ENCODE peak calls at places on chromosomes 6 and 20, in six cellular contexts. One of them, this sample, is unnamed.

GRCh38 chr6:35679399-35679798 is 9.3 kb downstream of the FKBP5 start:
- DNase-seq in fibroblast of villous mesenchyme: no peak
- DNase-seq in AG04450: no peak
- DNase-seq in astrocyte: no peak
- DNase-seq in left ventricle myocardium inferior: no peak
- DNase-seq in astrocyte of the spinal cord: no peak
- DNase-seq in this sample: no peak

GRCh38 chr6:45049188-45049843 is 278.8 kb upstream of the RUNX2 start:
- DNase-seq in left ventricle myocardium inferior: no peak
- DNase-seq in AG04450: no peak
- DNase-seq in astrocyte of the spinal cord: no peak
- DNase-seq in fibroblast of villous mesenchyme: peak
- DNase-seq in astrocyte: no peak
- DNase-seq in this sample: peak

GRCh38 chr6:51959744-51960383 is 127.5 kb downstream of the PKHD1 start:
- DNase-seq in AG04450: peak
- DNase-seq in astrocyte: peak
- DNase-seq in astrocyte of the spinal cord: peak
- DNase-seq in left ventricle myocardium inferior: peak
- DNase-seq in fibroblast of villous mesenchyme: peak
- DNase-seq in this sample: peak

GRCh38 chr6:90758741-90759140 is 171.9 kb upstream of the MAP3K7 start:
- DNase-seq in AG04450: no peak
- DNase-seq in left ventricle myocardium inferior: no peak
- DNase-seq in astrocyte of the spinal cord: no peak
- DNase-seq in astrocyte: no peak
- DNase-seq in fibroblast of villous mesenchyme: no peak
- DNase-seq in this sample: no peak

GRCh38 chr6:139402935-139403386 is 28.5 kb upstream of the CITED2 start:
- DNase-seq in astrocyte: peak
- DNase-seq in fibroblast of villous mesenchyme: peak
- DNase-seq in astrocyte of the spinal cord: peak
- DNase-seq in AG04450: no peak
- DNase-seq in left ventricle myocardium inferior: no peak
- DNase-seq in this sample: peak

GRCh38 chr20:53574819-53575218 is 18.8 kb downstream of the ZNF217 start:
- DNase-seq in astrocyte: no peak
- DNase-seq in fibroblast of villous mesenchyme: no peak
- DNase-seq in AG04450: no peak
- DNase-seq in left ventricle myocardium inferior: no peak
- DNase-seq in astrocyte of the spinal cord: no peak
- DNase-seq in this sample: no peak

GRCh38 chr6:153368131-153368530 is 237.0 kb upstream of the RGS17 start:
- DNase-seq in astrocyte: no peak
- DNase-seq in fibroblast of villous mesenchyme: no peak
- DNase-seq in astrocyte of the spinal cord: no peak
- DNase-seq in AG04450: no peak
- DNase-seq in left ventricle myocardium inferior: no peak
- DNase-seq in this sample: no peak

GRCh38 chr6:150068173-150068785 is 642 bp downstream of the ULBP3 start:
- DNase-seq in astrocyte of the spinal cord: no peak
- DNase-seq in left ventricle myocardium inferior: no peak
- DNase-seq in fibroblast of villous mesenchyme: no peak
- DNase-seq in AG04450: no peak
- DNase-seq in astrocyte: no peak
- DNase-seq in this sample: no peak

GRCh38 chr6:135305684-135306083 is 124.6 kb downstream of the MYB start:
- DNase-seq in left ventricle myocardium inferior: no peak
- DNase-seq in astrocyte of the spinal cord: no peak
- DNase-seq in AG04450: no peak
- DNase-seq in astrocyte: no peak
- DNase-seq in fibroblast of villous mesenchyme: no peak
- DNase-seq in this sample: no peak

GRCh38 chr6:64330694-64331309 is 695.2 kb downstream of the PHF3 start:
- DNase-seq in astrocyte of the spinal cord: peak
- DNase-seq in fibroblast of villous mesenchyme: peak
- DNase-seq in astrocyte: peak
- DNase-seq in AG04450: peak
- DNase-seq in left ventricle myocardium inferior: peak
- DNase-seq in this sample: peak

GRCh38 chr6:101830501-101831031 is 437.1 kb downstream of the GRIK2 start:
- DNase-seq in astrocyte of the spinal cord: peak
- DNase-seq in left ventricle myocardium inferior: no peak
- DNase-seq in fibroblast of villous mesenchyme: no peak
- DNase-seq in astrocyte: peak
- DNase-seq in AG04450: no peak
- DNase-seq in this sample: peak

GRCh38 chr6:123635144-123635543 is 1.6 kb downstream of the TRDN start:
- DNase-seq in astrocyte: no peak
- DNase-seq in astrocyte of the spinal cord: no peak
- DNase-seq in left ventricle myocardium inferior: no peak
- DNase-seq in AG04450: no peak
- DNase-seq in fibroblast of villous mesenchyme: no peak
- DNase-seq in this sample: no peak

GRCh38 chr6:44003345-44004061 is 123.7 kb downstream of the MRPL14 start:
- DNase-seq in fibroblast of villous mesenchyme: no peak
- DNase-seq in astrocyte of the spinal cord: no peak
- DNase-seq in left ventricle myocardium inferior: no peak
- DNase-seq in astrocyte: no peak
- DNase-seq in AG04450: no peak
- DNase-seq in this sample: no peak

GRCh38 chr20:57582432-57583288 is 21.8 kb downstream of the PCK1 start:
- DNase-seq in left ventricle myocardium inferior: no peak
- DNase-seq in fibroblast of villous mesenchyme: peak
- DNase-seq in astrocyte of the spinal cord: peak
- DNase-seq in AG04450: peak
- DNase-seq in astrocyte: peak
- DNase-seq in this sample: peak

GRCh38 chr6:43122146-43122545 is 46.0 kb downstream of the PTK7 start:
- DNase-seq in astrocyte of the spinal cord: no peak
- DNase-seq in astrocyte: no peak
- DNase-seq in left ventricle myocardium inferior: no peak
- DNase-seq in AG04450: no peak
- DNase-seq in fibroblast of villous mesenchyme: no peak
- DNase-seq in this sample: no peak

GRCh38 chr20:58131581-58132142 is 96.8 kb downstream of the ANKRD60 start:
- DNase-seq in AG04450: no peak
- DNase-seq in left ventricle myocardium inferior: no peak
- DNase-seq in astrocyte: peak
- DNase-seq in astrocyte of the spinal cord: peak
- DNase-seq in fibroblast of villous mesenchyme: peak
- DNase-seq in this sample: peak

GRCh38 chr6:137265574-137265973 is 46.4 kb upstream of the IFNGR1 start:
- DNase-seq in left ventricle myocardium inferior: no peak
- DNase-seq in astrocyte of the spinal cord: no peak
- DNase-seq in astrocyte: no peak
- DNase-seq in AG04450: no peak
- DNase-seq in fibroblast of villous mesenchyme: no peak
- DNase-seq in this sample: no peak

GRCh38 chr6:27295301-27296079 is 16.6 kb downstream of the POM121L2 start:
- DNase-seq in astrocyte: peak
- DNase-seq in fibroblast of villous mesenchyme: peak
- DNase-seq in AG04450: peak
- DNase-seq in left ventricle myocardium inferior: no peak
- DNase-seq in astrocyte of the spinal cord: peak
- DNase-seq in this sample: peak

GRCh38 chr20:19071442-19071717 is 141.1 kb upstream of the SLC24A3 start:
- DNase-seq in AG04450: no peak
- DNase-seq in fibroblast of villous mesenchyme: no peak
- DNase-seq in astrocyte of the spinal cord: no peak
- DNase-seq in astrocyte: no peak
- DNase-seq in left ventricle myocardium inferior: no peak
- DNase-seq in this sample: no peak

GRCh38 chr6:14454467-14454763 is 336.8 kb downstream of the CD83 start:
- DNase-seq in left ventricle myocardium inferior: no peak
- DNase-seq in astrocyte: no peak
- DNase-seq in AG04450: no peak
- DNase-seq in fibroblast of villous mesenchyme: no peak
- DNase-seq in astrocyte of the spinal cord: no peak
- DNase-seq in this sample: no peak

GRCh38 chr6:46969206-46969605 is 47.5 kb upstream of the ADGRF5 start:
- DNase-seq in AG04450: no peak
- DNase-seq in fibroblast of villous mesenchyme: no peak
- DNase-seq in astrocyte: peak
- DNase-seq in left ventricle myocardium inferior: no peak
- DNase-seq in astrocyte of the spinal cord: peak
- DNase-seq in this sample: no peak

GRCh38 chr6:149895702-149896310 is 2.1 kb downstream of the RAET1E start:
- DNase-seq in AG04450: no peak
- DNase-seq in astrocyte of the spinal cord: peak
- DNase-seq in left ventricle myocardium inferior: peak
- DNase-seq in astrocyte: peak
- DNase-seq in fibroblast of villous mesenchyme: peak
- DNase-seq in this sample: peak

GRCh38 chr6:116047173-116047933 is 13.3 kb downstream of the FRK start:
- DNase-seq in AG04450: no peak
- DNase-seq in astrocyte: no peak
- DNase-seq in astrocyte of the spinal cord: peak
- DNase-seq in fibroblast of villous mesenchyme: peak
- DNase-seq in left ventricle myocardium inferior: no peak
- DNase-seq in this sample: no peak

GRCh38 chr6:159760602-159761057 is 1.2 kb upstream of the ACAT2 start:
- DNase-seq in astrocyte: peak
- DNase-seq in left ventricle myocardium inferior: no peak
- DNase-seq in astrocyte of the spinal cord: peak
- DNase-seq in fibroblast of villous mesenchyme: peak
- DNase-seq in AG04450: peak
- DNase-seq in this sample: peak

GRCh38 chr6:158174514-158174913 is 6.4 kb downstream of the GTF2H5 start:
- DNase-seq in astrocyte of the spinal cord: peak
- DNase-seq in fibroblast of villous mesenchyme: peak
- DNase-seq in astrocyte: peak
- DNase-seq in AG04450: peak
- DNase-seq in left ventricle myocardium inferior: no peak
- DNase-seq in this sample: peak

GRCh38 chr6:101462576-101462975 is 69.1 kb downstream of the GRIK2 start:
- DNase-seq in left ventricle myocardium inferior: no peak
- DNase-seq in AG04450: peak
- DNase-seq in astrocyte: peak
- DNase-seq in fibroblast of villous mesenchyme: peak
- DNase-seq in astrocyte of the spinal cord: no peak
- DNase-seq in this sample: no peak

GRCh38 chr20:48821261-48821910 is 6.4 kb downstream of the PREX1 start:
- DNase-seq in astrocyte of the spinal cord: no peak
- DNase-seq in AG04450: no peak
- DNase-seq in astrocyte: no peak
- DNase-seq in left ventricle myocardium inferior: no peak
- DNase-seq in fibroblast of villous mesenchyme: no peak
- DNase-seq in this sample: no peak
- H3K4me3 ChIP-seq in astrocyte of the spinal cord: no peak
- H3K4me3 ChIP-seq in AG04450: no peak
- H3K4me3 ChIP-seq in astrocyte: no peak
- H3K4me3 ChIP-seq in left ventricle myocardium inferior: no peak
- H3K4me3 ChIP-seq in fibroblast of villous mesenchyme: no peak
- H3K4me3 ChIP-seq in this sample: no peak

DNA sequence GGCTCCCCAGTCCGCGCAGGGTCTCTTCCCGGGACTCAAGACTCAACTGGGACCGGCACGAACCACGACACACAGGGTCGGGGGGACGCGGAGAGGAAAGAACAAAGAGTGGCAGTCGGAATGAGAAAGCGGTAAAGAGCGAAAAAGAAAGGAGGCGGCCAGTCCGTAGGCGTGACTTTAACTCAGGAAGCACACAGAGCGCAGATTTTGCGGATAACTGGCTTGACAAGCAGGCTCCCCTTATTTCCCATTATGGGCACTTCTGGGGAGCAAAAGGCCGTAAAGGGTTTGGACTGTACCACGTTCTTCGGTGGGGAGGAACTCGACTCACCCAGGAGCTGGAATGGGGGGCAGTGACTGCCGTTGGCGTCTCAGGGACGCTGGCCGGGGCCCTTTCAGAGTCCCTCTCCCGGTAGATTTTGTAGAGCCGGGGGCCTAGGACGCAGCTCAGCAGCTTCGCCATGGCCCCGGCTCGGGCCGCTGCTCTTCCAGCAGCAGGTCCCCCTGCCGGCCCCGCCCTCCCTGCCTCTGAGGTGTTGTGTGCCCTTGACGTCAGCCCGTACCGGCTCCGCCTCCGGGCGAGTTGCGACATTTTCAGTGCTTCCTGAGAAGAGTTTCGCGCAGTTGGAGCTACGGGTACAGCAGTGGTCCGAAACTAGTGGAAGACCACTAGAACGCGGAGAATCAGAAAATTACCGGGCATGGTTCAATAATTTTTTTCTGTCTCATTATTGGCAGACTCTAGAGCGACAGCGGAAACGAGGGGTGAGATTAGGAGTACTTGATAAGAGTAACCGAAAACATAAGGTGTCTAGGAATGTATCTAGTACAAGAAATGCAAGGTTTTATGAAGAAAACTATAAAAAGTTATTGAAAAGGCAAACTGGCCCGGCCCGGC is at the start of gene ABHD16A:
- DNase-seq in fibroblast of villous mesenchyme: peak
- DNase-seq in astrocyte: peak
- DNase-seq in astrocyte of the spinal cord: peak
- DNase-seq in AG04450: peak
- DNase-seq in left ventricle myocardium inferior: peak
- DNase-seq in this sample: peak
- TF ChIP-seq CTCF in fibroblast of villous mesenchyme: no peak
- TF ChIP-seq CTCF in astrocyte: no peak
- TF ChIP-seq CTCF in astrocyte of the spinal cord: no peak
- TF ChIP-seq CTCF in AG04450: no peak
- TF ChIP-seq CTCF in left ventricle myocardium inferior: peak
- TF ChIP-seq CTCF in this sample: no peak

GRCh38 chr20:7704021-7704420 is 236.2 kb downstream of the HAO1 start:
- DNase-seq in astrocyte of the spinal cord: no peak
- DNase-seq in fibroblast of villous mesenchyme: no peak
- DNase-seq in astrocyte: no peak
- DNase-seq in left ventricle myocardium inferior: no peak
- DNase-seq in AG04450: no peak
- DNase-seq in this sample: no peak
- H3K4me3 ChIP-seq in astrocyte of the spinal cord: no peak
- H3K4me3 ChIP-seq in fibroblast of villous mesenchyme: no peak
- H3K4me3 ChIP-seq in astrocyte: no peak
- H3K4me3 ChIP-seq in left ventricle myocardium inferior: no peak
- H3K4me3 ChIP-seq in AG04450: no peak
- H3K4me3 ChIP-seq in this sample: no peak

DNA sequence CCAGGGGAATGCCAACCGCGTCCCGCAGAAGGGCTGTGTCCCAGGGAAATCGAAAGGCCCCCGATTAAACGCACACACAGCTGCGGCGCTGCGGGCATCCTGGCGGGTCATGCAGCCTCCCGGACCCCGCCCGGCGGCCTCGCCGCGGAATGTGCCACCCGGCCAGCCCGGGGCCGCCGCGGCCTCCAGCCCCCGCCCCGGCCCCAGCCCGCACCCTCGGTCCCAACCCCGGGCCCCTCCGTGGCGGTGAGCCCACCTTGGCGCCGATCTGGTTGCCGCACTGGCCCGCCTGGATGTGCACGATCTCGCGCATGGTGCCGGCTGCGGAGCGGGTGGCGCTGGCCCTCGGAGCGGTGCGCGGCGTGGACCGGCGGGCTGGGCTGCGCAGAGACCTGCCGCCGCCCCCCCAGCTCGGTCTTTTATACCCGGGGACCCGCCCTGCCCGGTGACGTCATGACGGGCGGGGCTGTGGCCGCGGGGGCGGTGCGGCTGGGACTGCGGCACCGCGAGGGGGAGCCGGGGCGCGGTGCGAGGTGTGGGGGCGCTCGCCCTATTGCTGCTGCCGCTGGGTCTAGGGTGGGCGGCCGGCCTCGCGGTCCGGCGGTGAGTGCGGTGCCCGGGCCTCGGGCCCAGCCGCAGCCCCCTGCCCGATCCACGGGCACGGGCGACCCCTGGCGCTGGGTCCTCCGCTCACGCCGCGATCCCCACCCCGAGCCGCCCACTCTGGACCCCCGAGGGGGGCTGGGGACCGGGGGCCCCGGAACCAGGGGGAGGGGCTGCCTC is at the start of gene TUBB2A:
- DNase-seq in AG04450: peak
- DNase-seq in astrocyte of the spinal cord: peak
- DNase-seq in astrocyte: peak
- DNase-seq in left ventricle myocardium inferior: peak
- DNase-seq in fibroblast of villous mesenchyme: peak
- DNase-seq in this sample: peak
- TF ChIP-seq CTCF in AG04450: peak
- TF ChIP-seq CTCF in astrocyte of the spinal cord: peak
- TF ChIP-seq CTCF in astrocyte: no peak
- TF ChIP-seq CTCF in left ventricle myocardium inferior: peak
- TF ChIP-seq CTCF in fibroblast of villous mesenchyme: peak
- TF ChIP-seq CTCF in this sample: no peak